ENCODE peak calls at places on chromosome 12, in eight cellular contexts. L is DND-41; J is lung; S is osteoblast; C is choroid plexus epithelial cell; K is adipocyte; Z is thoracic aorta; U is CD4-positive, alpha-beta memory T cell. N is an unnamed sample.
A peak's percentile ranks its signal among the peaks of the same experiment; 100 is the strongest.

GRCh38 chr12:26027401-26027800 is 68.9 kb downstream of the RASSF8 start:
- DNase-seq in L (no peak), J (no peak), S (peak; percentile 91), C (no peak), K (no peak), Z (no peak), U (no peak), N (no peak)

GRCh38 chr12:30700216-30700900 is 4.7 kb upstream of the IPO8 start:
- DNase-seq in L (no peak), J (no peak), S (peak; percentile 69), C (no peak), K (no peak), Z (no peak), U (no peak), N (no peak)

GRCh38 chr12:77837876-77838291 is 7.2 kb downstream of the NAV3 start:
- DNase-seq in L (no peak), J (no peak), S (no peak), C (peak; percentile 53), K (no peak), Z (no peak), U (no peak), N (no peak)

GRCh38 chr12:118840399-118840798 is 140.9 kb upstream of the SRRM4 start:
- DNase-seq in L (no peak), J (no peak), S (no peak), C (no peak), K (no peak), Z (no peak), U (no peak), N (no peak)

GRCh38 chr12:3728686-3729085 is 24.2 kb downstream of the CRACR2A start:
- DNase-seq in L (peak; percentile 65), J (peak; percentile 36), S (no peak), C (no peak), K (no peak), Z (no peak), U (peak; percentile 8), N (no peak)

GRCh38 chr12:112862570-112863137 is 44.1 kb upstream of the OAS1 start:
- DNase-seq in L (no peak), J (no peak), S (no peak), C (no peak), K (no peak), Z (no peak), U (no peak), N (no peak)

GRCh38 chr12:52199294-52199920 is 7.6 kb upstream of the KRT80 start:
- DNase-seq in L (no peak), J (no peak), S (peak; percentile 60), C (no peak), K (no peak), Z (no peak), U (no peak), N (no peak)

GRCh38 chr12:25864287-25864686 is 94.2 kb upstream of the RASSF8 start:
- DNase-seq in L (no peak), J (no peak), S (no peak), C (no peak), K (no peak), Z (no peak), U (no peak), N (peak; percentile 51)

GRCh38 chr12:105020241-105020962 is 34.3 kb downstream of the NOPCHAP1 start:
- DNase-seq in L (no peak), J (no peak), S (no peak), C (no peak), K (no peak), Z (no peak), U (no peak), N (no peak)

GRCh38 chr12:27277846-27278260 is 33.8 kb downstream of the STK38L start:
- DNase-seq in L (no peak), J (no peak), S (no peak), C (peak; percentile 91), K (peak; percentile 74), Z (peak; percentile 60), U (no peak), N (peak; percentile 96)

GRCh38 chr12:65881348-65881961 is 57.2 kb downstream of the HMGA2 start:
- DNase-seq in L (no peak), J (no peak), S (peak; percentile 79), C (peak; percentile 89), K (peak; percentile 81), Z (no peak), U (no peak), N (peak; percentile 55)
- H3K4me3 ChIP-seq in L (no peak overlapping the region), J (no peak overlapping the region), S (peak overlapping the region; percentile 70), C (peak overlapping the region; percentile 51), K (peak overlapping the region; percentile 89), Z (peak overlapping the region; percentile 62), U (no peak overlapping the region), N (no peak overlapping the region)

DNA sequence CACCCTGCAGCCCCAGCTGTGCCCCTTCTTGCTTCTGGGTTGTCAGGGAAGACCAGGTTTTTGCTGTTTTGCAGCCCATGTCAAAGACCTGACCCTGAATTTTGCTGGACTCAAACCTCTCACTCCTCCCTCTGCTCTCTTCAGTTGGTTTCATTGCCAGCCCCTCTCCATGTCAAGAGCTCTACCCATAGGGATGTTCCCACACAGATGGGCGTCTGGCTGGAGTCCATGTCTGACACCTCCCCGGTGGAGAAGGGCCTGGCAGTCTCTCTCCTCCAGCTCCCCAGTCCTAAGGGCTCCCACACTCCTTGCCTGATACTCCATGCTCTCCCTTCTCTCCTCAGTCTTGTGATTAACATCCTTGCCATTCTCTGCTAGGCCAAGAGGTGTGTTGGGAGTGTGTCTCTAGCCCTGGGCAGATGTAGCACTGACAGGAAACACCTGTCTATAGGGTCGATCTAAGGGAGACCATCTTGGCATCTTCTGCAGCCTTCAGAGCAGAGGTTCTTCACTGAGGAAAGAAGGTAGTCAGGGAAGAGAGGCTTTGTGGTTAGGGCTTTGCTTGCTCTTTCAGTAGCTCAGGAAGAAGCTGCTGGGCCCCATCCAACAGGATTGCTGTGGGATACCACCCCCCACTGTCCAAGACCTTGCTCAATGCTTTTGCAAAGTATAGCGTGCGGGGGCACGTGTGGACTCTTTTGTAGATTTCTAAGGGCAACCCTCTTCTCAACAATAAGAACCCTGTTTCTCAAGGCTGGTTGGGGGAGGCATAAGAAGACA is 4.7 kb downstream of the ASIC1 start:
- DNase-seq in L (no peak), J (no peak), S (peak; percentile 19), C (peak; percentile 69), K (no peak), Z (no peak), U (no peak), N (peak; percentile 58)
- H3K4me3 ChIP-seq in L (no peak overlapping the region), J (no peak overlapping the region), S (no peak overlapping the region), C (no peak overlapping the region), K (no peak overlapping the region), Z (no peak overlapping the region), U (no peak overlapping the region), N (no peak overlapping the region)

GRCh38 chr12:13004368-13004767 is 4.3 kb upstream of the HEBP1 start:
- DNase-seq in L (no peak), J (no peak), S (no peak), C (no peak), K (peak; percentile 41), Z (no peak), U (no peak), N (no peak)

GRCh38 chr12:13002301-13003097 is 2.4 kb upstream of the HEBP1 start:
- DNase-seq in L (no peak), J (no peak), S (peak; percentile 42), C (no peak), K (no peak), Z (no peak), U (no peak), N (no peak)

GRCh38 chr12:13007496-13008233 is 7.6 kb upstream of the HEBP1 start:
- DNase-seq in L (no peak), J (no peak), S (no peak), C (no peak), K (no peak), Z (no peak), U (no peak), N (no peak)

GRCh38 chr12:13004986-13005385 is 4.9 kb upstream of the HEBP1 start:
- DNase-seq in L (no peak), J (no peak), S (no peak), C (no peak), K (no peak), Z (no peak), U (no peak), N (no peak)

DNA sequence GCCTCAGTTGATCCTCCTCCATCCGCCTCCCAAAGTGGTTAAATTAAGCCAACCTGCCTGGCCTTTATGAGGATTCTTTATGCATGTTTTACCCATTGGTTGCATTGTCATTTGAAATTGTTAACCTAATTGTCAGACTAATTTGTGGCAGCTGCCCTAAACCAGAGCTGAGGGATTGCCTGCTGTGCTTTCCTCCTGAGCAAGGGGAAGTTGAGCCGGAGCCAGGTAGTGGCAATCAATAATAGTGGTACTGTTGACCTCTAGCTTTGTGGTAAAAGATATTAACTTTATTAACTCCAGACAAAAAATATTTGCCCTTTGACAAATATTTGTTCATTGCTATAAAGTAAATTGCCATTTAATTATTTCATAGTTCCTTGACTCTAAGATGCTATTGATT is 5.6 kb upstream of the HEBP1 start:
- DNase-seq in L (no peak), J (no peak), S (no peak), C (no peak), K (no peak), Z (no peak), U (no peak), N (no peak)
- H3K4me3 ChIP-seq in L (no peak overlapping the region), J (no peak overlapping the region), S (no peak overlapping the region), C (no peak overlapping the region), K (no peak overlapping the region), Z (no peak overlapping the region), U (no peak overlapping the region), N (no peak overlapping the region)

GRCh38 chr12:121786441-121786825 is 7.1 kb downstream of the RHOF start:
- DNase-seq in L (no peak), J (peak; percentile 89), S (peak; percentile 91), C (peak; percentile 64), K (peak; percentile 75), Z (no peak), U (peak; percentile 46), N (peak; percentile 82)

GRCh38 chr12:121782616-121782966 is 10.9 kb downstream of the RHOF start:
- DNase-seq in L (no peak), J (no peak), S (no peak), C (no peak), K (no peak), Z (no peak), U (no peak), N (no peak)

GRCh38 chr12:121784460-121784859 is 9.0 kb downstream of the RHOF start:
- DNase-seq in L (no peak), J (no peak), S (peak; percentile 95), C (no peak), K (peak; percentile 59), Z (no peak), U (no peak), N (peak; percentile 92)

GRCh38 chr12:121781751-121782615 is 11.5 kb downstream of the RHOF start:
- DNase-seq in L (no peak), J (no peak), S (peak; percentile 93), C (peak; percentile 59), K (peak; percentile 62), Z (no peak), U (no peak), N (no peak)

DNA sequence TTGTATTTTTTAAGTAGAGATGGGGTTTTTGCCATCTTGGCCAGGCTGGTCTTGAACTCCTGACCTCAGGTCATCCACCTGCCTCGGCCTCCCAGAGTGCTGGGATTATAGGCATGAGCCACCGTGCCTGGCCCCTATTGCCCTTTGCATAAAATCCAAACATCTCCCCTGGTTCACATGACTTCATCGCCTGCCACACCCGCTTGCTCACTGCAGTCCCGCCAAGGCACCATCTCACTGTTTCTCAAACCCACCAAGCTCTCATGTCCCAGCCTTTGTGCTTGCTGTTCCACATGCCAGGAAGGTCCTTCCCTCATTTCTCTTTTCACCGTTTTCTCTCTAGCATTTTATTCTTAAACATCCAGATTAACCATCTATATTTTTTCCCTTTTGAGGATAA is 9.7 kb downstream of the RHOF start:
- DNase-seq in L (no peak), J (no peak), S (no peak), C (no peak), K (no peak), Z (no peak), U (no peak), N (no peak)
- H3K4me3 ChIP-seq in L (no peak overlapping the region), J (no peak overlapping the region), S (no peak overlapping the region), C (no peak overlapping the region), K (no peak overlapping the region), Z (no peak overlapping the region), U (no peak overlapping the region), N (no peak overlapping the region)